ENCODE peak calls at places on chromosomes 12 and 14, in six cellular contexts. One of them, this sample, is unnamed.

GRCh38 chr14:54766276-54767138 is 136.1 kb downstream of the GCH1 start:
- DNase-seq in fibroblast of lung: no peak
- DNase-seq in PC-9: no peak
- DNase-seq in HCT116: no peak
- DNase-seq in neural progenitor cell: no peak
- DNase-seq in K562: peak
- DNase-seq in this sample: no peak

GRCh38 chr14:21105095-21105494 is 4.2 kb downstream of the TMEM253 start:
- DNase-seq in fibroblast of lung: no peak
- DNase-seq in PC-9: no peak
- DNase-seq in HCT116: no peak
- DNase-seq in neural progenitor cell: no peak
- DNase-seq in K562: no peak
- DNase-seq in this sample: no peak

GRCh38 chr12:111056618-111057521 is 136.5 kb upstream of the MYL2 start:
- DNase-seq in fibroblast of lung: no peak
- DNase-seq in PC-9: no peak
- DNase-seq in HCT116: no peak
- DNase-seq in neural progenitor cell: no peak
- DNase-seq in K562: peak
- DNase-seq in this sample: no peak

GRCh38 chr14:80634106-80634758 is 307.3 kb downstream of the CEP128 start:
- DNase-seq in fibroblast of lung: no peak
- DNase-seq in PC-9: no peak
- DNase-seq in HCT116: no peak
- DNase-seq in neural progenitor cell: no peak
- DNase-seq in K562: no peak
- DNase-seq in this sample: peak

GRCh38 chr12:11508699-11509098 is 113.3 kb upstream of the PRB2 start:
- DNase-seq in fibroblast of lung: no peak
- DNase-seq in PC-9: peak
- DNase-seq in HCT116: no peak
- DNase-seq in neural progenitor cell: no peak
- DNase-seq in K562: no peak
- DNase-seq in this sample: no peak

GRCh38 chr14:32478027-32478426 is 148.9 kb downstream of the AKAP6 start:
- DNase-seq in fibroblast of lung: no peak
- DNase-seq in PC-9: no peak
- DNase-seq in HCT116: no peak
- DNase-seq in neural progenitor cell: no peak
- DNase-seq in K562: no peak
- DNase-seq in this sample: no peak

GRCh38 chr12:39297946-39298345 is 145.0 kb downstream of the KIF21A start:
- DNase-seq in fibroblast of lung: no peak
- DNase-seq in PC-9: no peak
- DNase-seq in HCT116: no peak
- DNase-seq in neural progenitor cell: no peak
- DNase-seq in K562: no peak
- DNase-seq in this sample: no peak

GRCh38 chr12:89454080-89454848 is 70.3 kb downstream of the GALNT4 start:
- DNase-seq in fibroblast of lung: no peak
- DNase-seq in PC-9: no peak
- DNase-seq in HCT116: no peak
- DNase-seq in neural progenitor cell: peak
- DNase-seq in K562: no peak
- DNase-seq in this sample: no peak

GRCh38 chr14:49250109-49250508 is 336.1 kb downstream of the RPS29 start:
- DNase-seq in fibroblast of lung: peak
- DNase-seq in PC-9: no peak
- DNase-seq in HCT116: no peak
- DNase-seq in neural progenitor cell: no peak
- DNase-seq in K562: no peak
- DNase-seq in this sample: no peak

GRCh38 chr12:113788020-113788856 is 177.9 kb downstream of the RBM19 start:
- DNase-seq in fibroblast of lung: peak
- DNase-seq in PC-9: no peak
- DNase-seq in HCT116: no peak
- DNase-seq in neural progenitor cell: no peak
- DNase-seq in K562: no peak
- DNase-seq in this sample: no peak

GRCh38 chr14:32932921-32933622 is 5.6 kb upstream of the NPAS3 start:
- DNase-seq in fibroblast of lung: no peak
- DNase-seq in PC-9: no peak
- DNase-seq in HCT116: no peak
- DNase-seq in neural progenitor cell: peak
- DNase-seq in K562: no peak
- DNase-seq in this sample: no peak

GRCh38 chr14:102620413-102620812 is 28.0 kb downstream of the RCOR1 start:
- DNase-seq in fibroblast of lung: no peak
- DNase-seq in PC-9: no peak
- DNase-seq in HCT116: no peak
- DNase-seq in neural progenitor cell: no peak
- DNase-seq in K562: no peak
- DNase-seq in this sample: no peak

GRCh38 chr14:28635387-28635786 is 131.2 kb upstream of the FOXG1 start:
- DNase-seq in fibroblast of lung: peak
- DNase-seq in PC-9: peak
- DNase-seq in HCT116: peak
- DNase-seq in neural progenitor cell: peak
- DNase-seq in K562: peak
- DNase-seq in this sample: peak

GRCh38 chr14:92917041-92917940 is 5.7 kb upstream of the CHGA start:
- DNase-seq in fibroblast of lung: no peak
- DNase-seq in PC-9: no peak
- DNase-seq in HCT116: no peak
- DNase-seq in neural progenitor cell: no peak
- DNase-seq in K562: no peak
- DNase-seq in this sample: no peak

GRCh38 chr12:106934277-106934676 is 21.4 kb upstream of the TMEM263 start:
- DNase-seq in fibroblast of lung: no peak
- DNase-seq in PC-9: no peak
- DNase-seq in HCT116: no peak
- DNase-seq in neural progenitor cell: no peak
- DNase-seq in K562: no peak
- DNase-seq in this sample: no peak

GRCh38 chr12:51869490-51869865 is 18.4 kb upstream of the ANKRD33 start:
- DNase-seq in fibroblast of lung: no peak
- DNase-seq in PC-9: no peak
- DNase-seq in HCT116: no peak
- DNase-seq in neural progenitor cell: peak
- DNase-seq in K562: no peak
- DNase-seq in this sample: no peak
- TF ChIP-seq EZH2 in fibroblast of lung: no peak
- TF ChIP-seq EZH2 in PC-9: no peak
- TF ChIP-seq EZH2 in HCT116: no peak
- TF ChIP-seq EZH2 in neural progenitor cell: peak
- TF ChIP-seq EZH2 in K562: no peak
- TF ChIP-seq EZH2 in this sample: no peak

GRCh38 chr12:15574353-15574752 is 214.8 kb downstream of the EPS8 start:
- DNase-seq in fibroblast of lung: no peak
- DNase-seq in PC-9: no peak
- DNase-seq in HCT116: no peak
- DNase-seq in neural progenitor cell: no peak
- DNase-seq in K562: no peak
- DNase-seq in this sample: no peak

GRCh38 chr12:15580431-15580830 is 208.8 kb downstream of the EPS8 start:
- DNase-seq in fibroblast of lung: no peak
- DNase-seq in PC-9: no peak
- DNase-seq in HCT116: no peak
- DNase-seq in neural progenitor cell: no peak
- DNase-seq in K562: no peak
- DNase-seq in this sample: no peak

GRCh38 chr12:15581006-15581405 is 208.2 kb downstream of the EPS8 start:
- DNase-seq in fibroblast of lung: peak
- DNase-seq in PC-9: no peak
- DNase-seq in HCT116: no peak
- DNase-seq in neural progenitor cell: no peak
- DNase-seq in K562: no peak
- DNase-seq in this sample: no peak

DNA sequence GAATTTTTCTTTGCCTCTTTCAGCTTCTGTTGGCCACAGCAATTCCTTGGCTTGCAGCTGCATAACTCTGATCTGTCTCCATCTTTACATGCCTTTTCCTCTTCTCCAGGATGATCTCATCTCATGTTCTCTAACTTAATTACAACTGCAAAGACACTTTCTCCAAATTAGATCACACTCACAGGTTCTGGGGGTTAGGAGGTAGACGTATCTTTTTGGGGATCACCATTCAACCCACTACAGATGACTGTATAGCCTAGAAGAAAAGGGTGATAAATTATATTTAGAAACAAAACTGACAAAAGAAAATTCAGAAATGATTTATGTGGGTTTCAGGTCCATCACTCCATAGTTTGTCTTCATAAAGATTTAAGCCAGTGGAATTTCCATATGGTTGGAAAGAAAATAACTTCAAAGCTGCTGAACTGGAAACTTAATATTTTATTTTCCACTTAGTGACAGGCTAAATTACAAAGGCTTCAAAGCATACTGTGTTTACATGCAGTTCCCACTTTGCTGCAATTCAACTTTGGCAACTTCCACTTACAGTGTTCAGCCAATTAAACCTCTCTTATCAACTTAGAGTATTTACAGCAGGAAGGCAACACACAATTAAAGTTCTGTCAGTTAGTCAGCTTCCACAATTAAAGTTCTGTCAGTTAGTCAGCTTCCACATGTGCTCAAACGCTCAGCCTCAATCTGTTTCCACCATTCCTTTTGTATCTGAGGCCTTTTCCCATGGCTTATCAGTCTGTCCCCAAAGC is 213.2 kb downstream of the EPS8 start:
- DNase-seq in fibroblast of lung: no peak
- DNase-seq in PC-9: no peak
- DNase-seq in HCT116: no peak
- DNase-seq in neural progenitor cell: no peak
- DNase-seq in K562: no peak
- DNase-seq in this sample: no peak
- H3K27ac ChIP-seq in fibroblast of lung: no peak
- H3K27ac ChIP-seq in PC-9: no peak
- H3K27ac ChIP-seq in HCT116: no peak
- H3K27ac ChIP-seq in neural progenitor cell: no peak
- H3K27ac ChIP-seq in K562: no peak
- H3K27ac ChIP-seq in this sample: no peak

GRCh38 chr12:120369476-120370342 is 745 bp upstream of the MSI1 start:
- DNase-seq in fibroblast of lung: no peak
- DNase-seq in PC-9: no peak
- DNase-seq in HCT116: no peak
- DNase-seq in neural progenitor cell: peak
- DNase-seq in K562: no peak
- DNase-seq in this sample: no peak
- TF ChIP-seq EZH2 in fibroblast of lung: peak
- TF ChIP-seq EZH2 in PC-9: peak
- TF ChIP-seq EZH2 in HCT116: no peak
- TF ChIP-seq EZH2 in neural progenitor cell: no peak
- TF ChIP-seq EZH2 in K562: no peak
- TF ChIP-seq EZH2 in this sample: no peak

GRCh38 chr12:57133013-57133569 is 4.8 kb downstream of the LRP1 start:
- DNase-seq in fibroblast of lung: peak
- DNase-seq in PC-9: no peak
- DNase-seq in HCT116: no peak
- DNase-seq in neural progenitor cell: peak
- DNase-seq in K562: no peak
- DNase-seq in this sample: no peak
- H3K27ac ChIP-seq in fibroblast of lung: peak
- H3K27ac ChIP-seq in PC-9: no peak
- H3K27ac ChIP-seq in HCT116: no peak
- H3K27ac ChIP-seq in neural progenitor cell: no peak
- H3K27ac ChIP-seq in K562: no peak
- H3K27ac ChIP-seq in this sample: peak

GRCh38 chr12:44875417-44875953 is 630 bp downstream of the NELL2 start:
- DNase-seq in fibroblast of lung: peak
- DNase-seq in PC-9: no peak
- DNase-seq in HCT116: no peak
- DNase-seq in neural progenitor cell: peak
- DNase-seq in K562: no peak
- DNase-seq in this sample: no peak

GRCh38 chr12:44873898-44874297 is 2.2 kb downstream of the NELL2 start:
- DNase-seq in fibroblast of lung: peak
- DNase-seq in PC-9: no peak
- DNase-seq in HCT116: peak
- DNase-seq in neural progenitor cell: no peak
- DNase-seq in K562: no peak
- DNase-seq in this sample: no peak

GRCh38 chr12:44876554-44877275 is 600 bp upstream of the NELL2 start:
- DNase-seq in fibroblast of lung: peak
- DNase-seq in PC-9: no peak
- DNase-seq in HCT116: no peak
- DNase-seq in neural progenitor cell: peak
- DNase-seq in K562: peak
- DNase-seq in this sample: no peak

GRCh38 chr12:44874981-44875416 is 1.1 kb downstream of the NELL2 start:
- DNase-seq in fibroblast of lung: no peak
- DNase-seq in PC-9: no peak
- DNase-seq in HCT116: no peak
- DNase-seq in neural progenitor cell: peak
- DNase-seq in K562: no peak
- DNase-seq in this sample: no peak

GRCh38 chr12:44875954-44876553 is at the start of gene NELL2:
- DNase-seq in fibroblast of lung: peak
- DNase-seq in PC-9: no peak
- DNase-seq in HCT116: no peak
- DNase-seq in neural progenitor cell: peak
- DNase-seq in K562: peak
- DNase-seq in this sample: no peak
- TF ChIP-seq EZH2 in fibroblast of lung: no peak
- TF ChIP-seq EZH2 in PC-9: no peak
- TF ChIP-seq EZH2 in HCT116: no peak
- TF ChIP-seq EZH2 in neural progenitor cell: no peak
- TF ChIP-seq EZH2 in K562: no peak
- TF ChIP-seq EZH2 in this sample: no peak

GRCh38 chr12:120903382-120903817 is 758 bp downstream of the SPPL3 start:
- DNase-seq in fibroblast of lung: peak
- DNase-seq in PC-9: peak
- DNase-seq in HCT116: no peak
- DNase-seq in neural progenitor cell: no peak
- DNase-seq in K562: peak
- DNase-seq in this sample: no peak

GRCh38 chr12:120905856-120906384 is 1.8 kb upstream of the SPPL3 start:
- DNase-seq in fibroblast of lung: no peak
- DNase-seq in PC-9: no peak
- DNase-seq in HCT116: no peak
- DNase-seq in neural progenitor cell: no peak
- DNase-seq in K562: no peak
- DNase-seq in this sample: no peak

GRCh38 chr12:120901818-120902217 is 2.3 kb downstream of the SPPL3 start:
- DNase-seq in fibroblast of lung: no peak
- DNase-seq in PC-9: no peak
- DNase-seq in HCT116: no peak
- DNase-seq in neural progenitor cell: no peak
- DNase-seq in K562: no peak
- DNase-seq in this sample: no peak

GRCh38 chr12:120903818-120904773 is at the start of gene SPPL3:
- DNase-seq in fibroblast of lung: peak
- DNase-seq in PC-9: peak
- DNase-seq in HCT116: peak
- DNase-seq in neural progenitor cell: peak
- DNase-seq in K562: peak
- DNase-seq in this sample: peak

GRCh38 chr12:120902846-120903381 is 1.2 kb downstream of the SPPL3 start:
- DNase-seq in fibroblast of lung: no peak
- DNase-seq in PC-9: no peak
- DNase-seq in HCT116: no peak
- DNase-seq in neural progenitor cell: no peak
- DNase-seq in K562: no peak
- DNase-seq in this sample: no peak
- H3K27ac ChIP-seq in fibroblast of lung: no peak
- H3K27ac ChIP-seq in PC-9: no peak
- H3K27ac ChIP-seq in HCT116: peak
- H3K27ac ChIP-seq in neural progenitor cell: no peak
- H3K27ac ChIP-seq in K562: peak
- H3K27ac ChIP-seq in this sample: no peak